ENCODE peak calls at places on chromosomes 12 and 14, in five cellular contexts. Q is spleen, D is breast epithelium, U is A549, T is HepG2. V is an unnamed sample. For H3K4me1, the result is how much of the 10 kb centered on the place peaks cover.

GRCh38 chr12:66405395-66405794 is 103.1 kb downstream of the HELB start:
- DNase-seq in Q (no peak), D (no peak), U (no peak), T (no peak), V (no peak)

GRCh38 chr14:64089920-64090319 is 204.3 kb downstream of the ESR2 start:
- DNase-seq in Q (no peak), D (no peak), U (no peak), T (no peak), V (no peak)

GRCh38 chr14:43706901-43707300 is 800.2 kb downstream of the FSCB start:
- DNase-seq in Q (no peak), D (no peak), U (peak), T (no peak), V (no peak)

GRCh38 chr12:93102289-93102688 is 173.2 kb upstream of the EEA1 start:
- DNase-seq in Q (no peak), D (no peak), U (no peak), T (no peak), V (no peak)

GRCh38 chr12:27970391-27970980 is 2.0 kb downstream of the PTHLH start:
- DNase-seq in Q (peak), D (no peak), U (peak), T (no peak), V (peak)

GRCh38 chr12:43750814-43751213 is 7.8 kb downstream of the PUS7L start:
- DNase-seq in Q (no peak), D (no peak), U (no peak), T (no peak), V (no peak)

GRCh38 chr12:89731064-89731463 is 22.4 kb upstream of the ATP2B1 start:
- DNase-seq in Q (no peak), D (no peak), U (no peak), T (no peak), V (no peak)

GRCh38 chr14:90530523-90530922 is 133.7 kb downstream of the CALM1 start:
- DNase-seq in Q (no peak), D (no peak), U (no peak), T (no peak), V (no peak)

GRCh38 chr14:75518625-75519024 is 3.6 kb upstream of the BATF start:
- DNase-seq in Q (no peak), D (no peak), U (peak), T (peak), V (no peak)

GRCh38 chr14:30283822-30284446 is 275.0 kb upstream of the G2E3 start:
- DNase-seq in Q (no peak), D (no peak), U (peak), T (peak), V (no peak)

GRCh38 chr12:112097641-112098040 is 10.9 kb downstream of the NAA25 start:
- DNase-seq in Q (no peak), D (no peak), U (no peak), T (no peak), V (no peak)

GRCh38 chr12:122852336-122853275 is 17.3 kb downstream of the HIP1R start:
- DNase-seq in Q (no peak), D (no peak), U (no peak), T (no peak), V (no peak)

GRCh38 chr14:89303452-89304435 is 113.3 kb downstream of the FOXN3 start:
- DNase-seq in Q (peak), D (peak), U (no peak), T (peak), V (no peak)

GRCh38 chr14:23068792-23069412 is 11.6 kb upstream of the CDH24 start:
- DNase-seq in Q (no peak), D (peak), U (peak), T (peak), V (peak)

GRCh38 chr12:106750524-106750923 is 24.0 kb upstream of the RIC8B start:
- DNase-seq in Q (no peak), D (no peak), U (no peak), T (no peak), V (no peak)

GRCh38 chr14:67166450-67166853 is 22.8 kb upstream of the GARIN2 start:
- DNase-seq in Q (no peak), D (no peak), U (peak), T (no peak), V (no peak)

GRCh38 chr12:75389061-75389460 is 1.8 kb upstream of the GLIPR1L2 start:
- DNase-seq in Q (no peak), D (no peak), U (peak), T (no peak), V (no peak)

GRCh38 chr12:90974286-90974685 is 19.3 kb upstream of the CCER1 start:
- DNase-seq in Q (no peak), D (no peak), U (peak), T (no peak), V (no peak)
- H3K27ac ChIP-seq in Q (no peak), D (no peak), U (peak), T (no peak), V (no peak)

DNA sequence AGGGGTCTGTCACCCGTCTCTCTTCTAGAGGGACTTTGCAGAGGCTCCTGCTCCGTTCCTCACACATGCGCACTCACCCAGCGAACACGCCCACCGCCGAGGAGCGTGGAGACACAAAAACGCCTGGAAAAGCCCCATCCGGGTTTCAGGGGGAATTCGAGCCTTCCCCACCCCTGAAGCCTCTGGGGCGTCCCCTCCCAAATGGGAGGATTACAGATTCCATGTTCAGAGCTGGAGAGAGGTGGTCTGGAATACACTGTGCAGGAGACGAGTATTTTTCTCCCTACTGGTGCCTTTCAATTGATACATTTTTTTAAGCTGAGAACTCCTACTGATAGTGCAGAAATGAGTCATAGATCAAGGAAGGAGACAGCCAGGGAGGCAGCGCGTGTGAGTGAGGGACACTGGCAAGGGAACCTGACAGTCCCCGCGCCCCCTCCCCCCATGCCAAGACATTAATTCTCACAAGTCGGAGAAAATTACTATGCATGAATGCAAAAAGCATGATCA is 37.0 kb downstream of the BCL11B start:
- DNase-seq in Q (no peak), D (no peak), U (no peak), T (no peak), V (no peak)
- TF ChIP-seq POLR2A in Q (no peak), D (no peak), U (no peak), T (no peak), V (no peak)

GRCh38 chr12:55708695-55709233 is 1.1 kb upstream of the ITGA7 start:
- DNase-seq in Q (peak), D (no peak), U (no peak), T (no peak), V (no peak)
- H3K4me1 ChIP-seq in Q (half or more), D (under half), U (under half), T (under half), V (half or more)

GRCh38 chr14:93317200-93317599 is 15.6 kb downstream of the BTBD7 start:
- DNase-seq in Q (no peak), D (no peak), U (no peak), T (no peak), V (no peak)
- H3K27ac ChIP-seq in Q (peak), D (no peak), U (peak), T (no peak), V (no peak)

DNA sequence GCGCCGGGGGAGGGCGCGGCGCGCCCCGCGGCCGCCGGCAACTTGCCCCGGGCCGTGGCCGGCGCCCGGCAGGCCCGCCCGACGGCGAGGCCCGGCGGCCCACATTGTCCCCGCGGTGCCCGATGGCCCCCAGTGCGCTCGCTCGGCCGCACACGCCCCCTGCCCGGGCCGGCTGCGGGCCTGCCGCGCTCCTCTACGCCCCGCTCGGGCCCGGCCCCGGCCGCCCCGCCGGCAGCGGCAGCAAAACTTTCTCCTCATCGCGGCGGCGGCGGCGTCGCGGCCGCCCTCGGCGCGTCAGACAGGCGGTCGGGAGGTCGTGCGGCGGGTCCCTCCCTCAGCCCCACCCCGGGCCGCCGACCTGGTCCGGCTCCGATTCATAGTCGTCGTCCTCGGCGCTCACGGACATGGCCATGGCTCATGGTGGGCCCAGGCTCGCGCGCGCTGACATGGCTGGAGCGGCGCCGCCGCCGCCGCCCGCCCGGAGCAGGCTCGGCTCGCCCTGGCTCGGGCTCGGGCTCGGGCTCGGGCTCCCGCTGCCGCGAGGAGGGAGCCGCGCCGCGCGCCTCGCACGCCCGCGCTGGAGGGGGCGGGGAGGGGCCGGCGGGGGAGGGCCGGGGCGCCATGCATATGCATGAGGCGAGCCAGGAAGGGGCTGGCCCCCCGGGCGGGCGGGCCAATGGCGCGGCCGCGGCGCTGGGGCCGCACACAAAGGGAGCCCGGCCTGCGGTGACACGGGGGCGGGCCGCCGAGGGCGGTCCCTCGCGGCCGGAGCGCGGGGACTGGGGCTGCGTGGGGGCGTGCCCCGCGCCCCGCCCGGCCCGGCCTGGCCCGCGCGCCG is 67.1 kb downstream of the RNF34 start:
- DNase-seq in Q (peak), D (peak), U (peak), T (peak), V (peak)
- TF ChIP-seq POLR2A in Q (peak), D (no peak), U (peak), T (no peak), V (peak)

GRCh38 chr14:79534703-79535353 is 676.5 kb downstream of the DIO2 start:
- DNase-seq in Q (no peak), D (no peak), U (no peak), T (no peak), V (no peak)
- H3K4me1 ChIP-seq in Q (under half), D (under half), U (under half), T (under half), V (under half)